ENCODE peak calls at places on chromosomes 2 and 18, in seven cellular contexts. One of them, this sample, is unnamed.
A peak's percentile ranks its signal among the peaks of the same experiment; 100 is the strongest.

GRCh38 chr2:9791711-9792110 is 51.6 kb upstream of the TAF1B start:
- DNase-seq in testis: no peak
- DNase-seq in HCT116: no peak
- DNase-seq in heart left ventricle: no peak
- DNase-seq in lower leg skin: no peak
- DNase-seq in A549: no peak
- DNase-seq in adrenal gland: peak; percentile 24
- DNase-seq in this sample: no peak

GRCh38 chr2:24200799-24201198 is 25.9 kb downstream of the FAM228A start:
- DNase-seq in testis: no peak
- DNase-seq in HCT116: no peak
- DNase-seq in heart left ventricle: no peak
- DNase-seq in lower leg skin: no peak
- DNase-seq in A549: no peak
- DNase-seq in adrenal gland: no peak
- DNase-seq in this sample: no peak

GRCh38 chr18:63451774-63452173 is 25.0 kb upstream of the SERPINB5 start:
- DNase-seq in testis: peak; percentile 79
- DNase-seq in HCT116: no peak
- DNase-seq in heart left ventricle: no peak
- DNase-seq in lower leg skin: no peak
- DNase-seq in A549: no peak
- DNase-seq in adrenal gland: no peak
- DNase-seq in this sample: no peak

GRCh38 chr2:200455958-200456421 is 53.9 kb downstream of the KCTD18 start:
- DNase-seq in testis: no peak
- DNase-seq in HCT116: no peak
- DNase-seq in heart left ventricle: no peak
- DNase-seq in lower leg skin: no peak
- DNase-seq in A549: no peak
- DNase-seq in adrenal gland: peak; percentile 72
- DNase-seq in this sample: peak; percentile 17

GRCh38 chr2:56580242-56580641 is 396.5 kb downstream of the CCDC85A start:
- DNase-seq in testis: no peak
- DNase-seq in HCT116: no peak
- DNase-seq in heart left ventricle: no peak
- DNase-seq in lower leg skin: no peak
- DNase-seq in A549: no peak
- DNase-seq in adrenal gland: no peak
- DNase-seq in this sample: no peak

GRCh38 chr2:54240515-54241219 is 15.4 kb downstream of the TSPYL6 start:
- DNase-seq in testis: no peak
- DNase-seq in HCT116: no peak
- DNase-seq in heart left ventricle: peak; percentile 53
- DNase-seq in lower leg skin: peak; percentile 56
- DNase-seq in A549: no peak
- DNase-seq in adrenal gland: no peak
- DNase-seq in this sample: no peak

GRCh38 chr2:12807907-12808810 is 91.4 kb downstream of the TRIB2 start:
- DNase-seq in testis: peak; percentile 70
- DNase-seq in HCT116: no peak
- DNase-seq in heart left ventricle: peak; percentile 41
- DNase-seq in lower leg skin: no peak
- DNase-seq in A549: no peak
- DNase-seq in adrenal gland: peak; percentile 63
- DNase-seq in this sample: no peak

GRCh38 chr2:153074207-153074606 is 355.8 kb downstream of the ARL6IP6 start:
- DNase-seq in testis: no peak
- DNase-seq in HCT116: no peak
- DNase-seq in heart left ventricle: no peak
- DNase-seq in lower leg skin: no peak
- DNase-seq in A549: no peak
- DNase-seq in adrenal gland: no peak
- DNase-seq in this sample: no peak

GRCh38 chr2:10935953-10936942 is 24.5 kb downstream of the KCNF1 start:
- DNase-seq in testis: no peak
- DNase-seq in HCT116: peak; percentile 94
- DNase-seq in heart left ventricle: peak; percentile 43
- DNase-seq in lower leg skin: no peak
- DNase-seq in A549: peak; percentile 99
- DNase-seq in adrenal gland: peak; percentile 62
- DNase-seq in this sample: no peak

GRCh38 chr2:12321017-12321641 is 395.6 kb upstream of the TRIB2 start:
- DNase-seq in testis: peak; percentile 75
- DNase-seq in HCT116: no peak
- DNase-seq in heart left ventricle: peak; percentile 68
- DNase-seq in lower leg skin: no peak
- DNase-seq in A549: no peak
- DNase-seq in adrenal gland: no peak
- DNase-seq in this sample: no peak

GRCh38 chr18:75341267-75341666 is 86.2 kb downstream of the SMIM21 start:
- DNase-seq in testis: no peak
- DNase-seq in HCT116: no peak
- DNase-seq in heart left ventricle: no peak
- DNase-seq in lower leg skin: no peak
- DNase-seq in A549: no peak
- DNase-seq in adrenal gland: no peak
- DNase-seq in this sample: no peak

GRCh38 chr2:85539361-85540130 is 578 bp downstream of the MAT2A start:
- DNase-seq in testis: peak; percentile 80
- DNase-seq in HCT116: no peak
- DNase-seq in heart left ventricle: peak; percentile 83
- DNase-seq in lower leg skin: peak; percentile 73
- DNase-seq in A549: peak; percentile 40
- DNase-seq in adrenal gland: peak; percentile 84
- DNase-seq in this sample: peak; percentile 90

GRCh38 chr2:231418820-231419640 is 23.5 kb downstream of the B3GNT7 start:
- DNase-seq in testis: no peak
- DNase-seq in HCT116: no peak
- DNase-seq in heart left ventricle: no peak
- DNase-seq in lower leg skin: no peak
- DNase-seq in A549: no peak
- DNase-seq in adrenal gland: no peak
- DNase-seq in this sample: no peak

GRCh38 chr2:238947243-238947760 is 99.4 kb downstream of the TWIST2 start:
- DNase-seq in testis: peak; percentile 7
- DNase-seq in HCT116: no peak
- DNase-seq in heart left ventricle: peak; percentile 11
- DNase-seq in lower leg skin: no peak
- DNase-seq in A549: no peak
- DNase-seq in adrenal gland: peak; percentile 18
- DNase-seq in this sample: no peak

GRCh38 chr2:172091626-172092566 is 6.6 kb downstream of the DLX1 start:
- DNase-seq in testis: no peak
- DNase-seq in HCT116: no peak
- DNase-seq in heart left ventricle: no peak
- DNase-seq in lower leg skin: no peak
- DNase-seq in A549: no peak
- DNase-seq in adrenal gland: no peak
- DNase-seq in this sample: peak; percentile 37

GRCh38 chr18:26804474-26804873 is 61.0 kb downstream of the AQP4 start:
- DNase-seq in testis: peak; percentile 39
- DNase-seq in HCT116: no peak
- DNase-seq in heart left ventricle: no peak
- DNase-seq in lower leg skin: no peak
- DNase-seq in A549: no peak
- DNase-seq in adrenal gland: peak; percentile 54
- DNase-seq in this sample: no peak

GRCh38 chr2:238728322-238729260 is 119.3 kb upstream of the TWIST2 start:
- DNase-seq in testis: peak; percentile 17
- DNase-seq in HCT116: no peak
- DNase-seq in heart left ventricle: peak; percentile 46
- DNase-seq in lower leg skin: peak; percentile 34
- DNase-seq in A549: no peak
- DNase-seq in adrenal gland: no peak
- DNase-seq in this sample: no peak

GRCh38 chr2:164456599-164456998 is 164.7 kb downstream of the GRB14 start:
- DNase-seq in testis: no peak
- DNase-seq in HCT116: no peak
- DNase-seq in heart left ventricle: no peak
- DNase-seq in lower leg skin: no peak
- DNase-seq in A549: no peak
- DNase-seq in adrenal gland: no peak
- DNase-seq in this sample: no peak

GRCh38 chr18:23529597-23529996 is 26.3 kb downstream of the RMC1 start:
- DNase-seq in testis: no peak
- DNase-seq in HCT116: peak; percentile 81
- DNase-seq in heart left ventricle: no peak
- DNase-seq in lower leg skin: no peak
- DNase-seq in A549: peak; percentile 54
- DNase-seq in adrenal gland: no peak
- DNase-seq in this sample: peak; percentile 61

GRCh38 chr2:179588486-179589145 is 272.8 kb downstream of the ZNF385B start:
- DNase-seq in testis: no peak
- DNase-seq in HCT116: no peak
- DNase-seq in heart left ventricle: no peak
- DNase-seq in lower leg skin: no peak
- DNase-seq in A549: no peak
- DNase-seq in adrenal gland: no peak
- DNase-seq in this sample: no peak

GRCh38 chr18:12947355-12948054 is at the start of gene SEH1L:
- DNase-seq in testis: peak; percentile 99
- DNase-seq in HCT116: peak; percentile 93
- DNase-seq in heart left ventricle: peak; percentile 100
- DNase-seq in lower leg skin: peak; percentile 99
- DNase-seq in A549: peak; percentile 61
- DNase-seq in adrenal gland: peak; percentile 99
- DNase-seq in this sample: peak; percentile 100
- TF ChIP-seq POLR2A in testis: peak; percentile 40
- TF ChIP-seq POLR2A in HCT116: peak; percentile 78
- TF ChIP-seq POLR2A in heart left ventricle: no peak
- TF ChIP-seq POLR2A in lower leg skin: no peak
- TF ChIP-seq POLR2A in A549: peak; percentile 54
- TF ChIP-seq POLR2A in adrenal gland: peak; percentile 80
- TF ChIP-seq POLR2A in this sample: peak; percentile 49

GRCh38 chr2:216013080-216013909 is at the start of gene MREG:
- DNase-seq in testis: peak; percentile 81
- DNase-seq in HCT116: peak; percentile 57
- DNase-seq in heart left ventricle: peak; percentile 53
- DNase-seq in lower leg skin: peak; percentile 64
- DNase-seq in A549: peak; percentile 91
- DNase-seq in adrenal gland: peak; percentile 89
- DNase-seq in this sample: peak; percentile 85
- TF ChIP-seq POLR2A in testis: no peak
- TF ChIP-seq POLR2A in HCT116: no peak
- TF ChIP-seq POLR2A in heart left ventricle: no peak
- TF ChIP-seq POLR2A in lower leg skin: no peak
- TF ChIP-seq POLR2A in A549: no peak
- TF ChIP-seq POLR2A in adrenal gland: peak; percentile 18
- TF ChIP-seq POLR2A in this sample: no peak

GRCh38 chr2:95274291-95275150 is at the start of gene PROM2:
- DNase-seq in testis: no peak
- DNase-seq in HCT116: peak; percentile 27
- DNase-seq in heart left ventricle: peak; percentile 16
- DNase-seq in lower leg skin: peak; percentile 65
- DNase-seq in A549: no peak
- DNase-seq in adrenal gland: no peak
- DNase-seq in this sample: no peak
- TF ChIP-seq POLR2A in testis: no peak
- TF ChIP-seq POLR2A in HCT116: no peak
- TF ChIP-seq POLR2A in heart left ventricle: no peak
- TF ChIP-seq POLR2A in lower leg skin: no peak
- TF ChIP-seq POLR2A in A549: no peak
- TF ChIP-seq POLR2A in adrenal gland: no peak
- TF ChIP-seq POLR2A in this sample: no peak

GRCh38 chr2:234952270-234953115 is 676 bp downstream of the SH3BP4 start:
- DNase-seq in testis: peak; percentile 25
- DNase-seq in HCT116: no peak
- DNase-seq in heart left ventricle: no peak
- DNase-seq in lower leg skin: no peak
- DNase-seq in A549: no peak
- DNase-seq in adrenal gland: peak; percentile 72
- DNase-seq in this sample: no peak

GRCh38 chr2:234950435-234950729 is 1.4 kb upstream of the SH3BP4 start:
- DNase-seq in testis: no peak
- DNase-seq in HCT116: no peak
- DNase-seq in heart left ventricle: no peak
- DNase-seq in lower leg skin: no peak
- DNase-seq in A549: no peak
- DNase-seq in adrenal gland: no peak
- DNase-seq in this sample: no peak

GRCh38 chr2:234950730-234951385 is 959 bp upstream of the SH3BP4 start:
- DNase-seq in testis: peak; percentile 46
- DNase-seq in HCT116: no peak
- DNase-seq in heart left ventricle: no peak
- DNase-seq in lower leg skin: no peak
- DNase-seq in A549: no peak
- DNase-seq in adrenal gland: no peak
- DNase-seq in this sample: no peak

GRCh38 chr2:234949762-234950434 is 1.9 kb upstream of the SH3BP4 start:
- DNase-seq in testis: no peak
- DNase-seq in HCT116: no peak
- DNase-seq in heart left ventricle: no peak
- DNase-seq in lower leg skin: no peak
- DNase-seq in A549: no peak
- DNase-seq in adrenal gland: no peak
- DNase-seq in this sample: no peak

DNA sequence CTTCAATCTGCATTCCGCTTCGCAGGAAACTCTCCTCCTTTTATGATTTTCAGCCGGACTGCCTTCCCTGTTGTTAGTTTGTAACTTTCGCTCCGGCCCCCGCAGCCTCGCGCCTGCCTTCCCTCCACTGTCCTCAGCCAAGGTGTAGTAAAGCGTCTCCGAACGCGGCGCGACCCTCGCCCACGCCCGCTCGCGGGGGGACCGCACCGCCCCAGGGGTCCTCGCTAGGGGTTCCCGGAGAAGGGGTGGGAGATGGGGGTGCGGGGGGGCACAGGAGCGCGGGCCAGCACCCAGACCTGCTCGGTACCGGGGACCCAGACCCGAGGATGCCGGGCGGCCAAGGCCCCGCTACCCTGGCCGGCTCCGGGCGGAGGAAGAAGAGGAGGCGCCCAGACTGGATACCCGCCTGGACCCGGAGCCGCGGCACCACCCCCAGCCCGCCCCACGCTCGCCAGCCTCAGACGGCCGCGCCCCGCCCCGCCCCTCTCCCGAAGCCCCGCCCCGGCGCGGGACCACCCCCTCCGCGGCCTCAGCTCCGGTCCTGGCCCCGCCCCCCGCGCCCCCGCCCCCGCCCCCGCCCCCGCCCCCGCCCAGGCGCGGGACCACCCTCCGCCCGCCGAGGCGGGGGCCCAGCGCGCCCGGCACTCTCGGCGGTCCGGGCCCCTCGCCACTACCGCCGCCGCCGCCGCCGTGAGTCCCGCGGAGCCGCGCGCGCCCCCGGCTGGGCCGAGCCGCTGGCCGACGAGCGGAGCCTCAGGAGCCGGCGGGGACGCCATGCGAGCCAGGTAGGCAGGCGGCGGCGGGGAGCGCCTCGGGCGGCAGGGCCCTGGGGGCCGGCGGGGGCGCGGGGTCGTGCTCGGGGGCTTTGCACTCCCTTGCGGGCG is at the start of gene SH3BP4:
- DNase-seq in testis: peak; percentile 93
- DNase-seq in HCT116: no peak
- DNase-seq in heart left ventricle: peak; percentile 84
- DNase-seq in lower leg skin: peak; percentile 64
- DNase-seq in A549: peak; percentile 63
- DNase-seq in adrenal gland: peak; percentile 84
- DNase-seq in this sample: peak; percentile 34
- TF ChIP-seq POLR2A in testis: no peak
- TF ChIP-seq POLR2A in HCT116: no peak
- TF ChIP-seq POLR2A in heart left ventricle: peak; percentile 17
- TF ChIP-seq POLR2A in lower leg skin: no peak
- TF ChIP-seq POLR2A in A549: no peak
- TF ChIP-seq POLR2A in adrenal gland: peak; percentile 2
- TF ChIP-seq POLR2A in this sample: no peak

GRCh38 chr2:68319397-68320117 is at the start of gene CNRIP1:
- DNase-seq in testis: peak; percentile 74
- DNase-seq in HCT116: no peak
- DNase-seq in heart left ventricle: peak; percentile 81
- DNase-seq in lower leg skin: peak; percentile 69
- DNase-seq in A549: peak; percentile 18
- DNase-seq in adrenal gland: peak; percentile 82
- DNase-seq in this sample: peak; percentile 83
- TF ChIP-seq POLR2A in testis: no peak
- TF ChIP-seq POLR2A in HCT116: no peak
- TF ChIP-seq POLR2A in heart left ventricle: peak; percentile 48
- TF ChIP-seq POLR2A in lower leg skin: no peak
- TF ChIP-seq POLR2A in A549: no peak
- TF ChIP-seq POLR2A in adrenal gland: peak; percentile 41
- TF ChIP-seq POLR2A in this sample: no peak